ENCODE peak calls at places on chromosomes 6 and 20, in nine cellular contexts. One of them, this sample, is unnamed.

GRCh38 chr20:50040432-50041237 is 57.9 kb downstream of the SNAI1 start:
- DNase-seq in left lung: no peak
- DNase-seq in ovary: no peak
- DNase-seq in brain microvascular endothelial cell: no peak
- DNase-seq in spleen: no peak
- DNase-seq in mucosa of descending colon: no peak
- DNase-seq in left ventricle myocardium inferior: no peak
- DNase-seq in RWPE1: no peak
- DNase-seq in neural progenitor cell: peak; percentile 25
- DNase-seq in this sample: no peak

GRCh38 chr20:44079968-44080560 is 106.9 kb downstream of the JPH2 start:
- DNase-seq in left lung: no peak
- DNase-seq in ovary: no peak
- DNase-seq in brain microvascular endothelial cell: peak; percentile 43
- DNase-seq in spleen: no peak
- DNase-seq in mucosa of descending colon: no peak
- DNase-seq in left ventricle myocardium inferior: no peak
- DNase-seq in RWPE1: no peak
- DNase-seq in neural progenitor cell: no peak
- DNase-seq in this sample: no peak

GRCh38 chr6:150813993-150814359 is 51.5 kb upstream of the MTHFD1L start:
- DNase-seq in left lung: no peak
- DNase-seq in ovary: no peak
- DNase-seq in brain microvascular endothelial cell: no peak
- DNase-seq in spleen: no peak
- DNase-seq in mucosa of descending colon: no peak
- DNase-seq in left ventricle myocardium inferior: no peak
- DNase-seq in RWPE1: peak; percentile 77
- DNase-seq in neural progenitor cell: no peak
- DNase-seq in this sample: peak; percentile 76

GRCh38 chr6:126546771-126547170 is 206.9 kb downstream of the CENPW start:
- DNase-seq in left lung: no peak
- DNase-seq in ovary: no peak
- DNase-seq in brain microvascular endothelial cell: no peak
- DNase-seq in spleen: no peak
- DNase-seq in mucosa of descending colon: no peak
- DNase-seq in left ventricle myocardium inferior: no peak
- DNase-seq in RWPE1: peak; percentile 2
- DNase-seq in neural progenitor cell: no peak
- DNase-seq in this sample: no peak

GRCh38 chr6:165843568-165844113 is 180.6 kb upstream of the PDE10A start:
- DNase-seq in left lung: no peak
- DNase-seq in ovary: no peak
- DNase-seq in brain microvascular endothelial cell: no peak
- DNase-seq in spleen: no peak
- DNase-seq in mucosa of descending colon: no peak
- DNase-seq in left ventricle myocardium inferior: no peak
- DNase-seq in RWPE1: no peak
- DNase-seq in neural progenitor cell: no peak
- DNase-seq in this sample: no peak

GRCh38 chr6:163943647-163944395 is 529.3 kb downstream of the QKI start:
- DNase-seq in left lung: no peak
- DNase-seq in ovary: no peak
- DNase-seq in brain microvascular endothelial cell: peak; percentile 14
- DNase-seq in spleen: peak; percentile 60
- DNase-seq in mucosa of descending colon: no peak
- DNase-seq in left ventricle myocardium inferior: peak; percentile 42
- DNase-seq in RWPE1: no peak
- DNase-seq in neural progenitor cell: peak; percentile 98
- DNase-seq in this sample: no peak

GRCh38 chr6:27161946-27162603 is 85.4 kb upstream of the PRSS16 start:
- DNase-seq in left lung: no peak
- DNase-seq in ovary: peak; percentile 29
- DNase-seq in brain microvascular endothelial cell: peak; percentile 80
- DNase-seq in spleen: no peak
- DNase-seq in mucosa of descending colon: no peak
- DNase-seq in left ventricle myocardium inferior: no peak
- DNase-seq in RWPE1: no peak
- DNase-seq in neural progenitor cell: peak; percentile 53
- DNase-seq in this sample: peak; percentile 65

GRCh38 chr20:16027710-16028109 is 545.5 kb downstream of the KIF16B start:
- DNase-seq in left lung: no peak
- DNase-seq in ovary: no peak
- DNase-seq in brain microvascular endothelial cell: no peak
- DNase-seq in spleen: no peak
- DNase-seq in mucosa of descending colon: no peak
- DNase-seq in left ventricle myocardium inferior: no peak
- DNase-seq in RWPE1: no peak
- DNase-seq in neural progenitor cell: peak; percentile 88
- DNase-seq in this sample: no peak

GRCh38 chr20:25720285-25720684 is 23.6 kb upstream of the ZNF337 start:
- DNase-seq in left lung: peak; percentile 41
- DNase-seq in ovary: no peak
- DNase-seq in brain microvascular endothelial cell: no peak
- DNase-seq in spleen: no peak
- DNase-seq in mucosa of descending colon: no peak
- DNase-seq in left ventricle myocardium inferior: no peak
- DNase-seq in RWPE1: no peak
- DNase-seq in neural progenitor cell: no peak
- DNase-seq in this sample: no peak

GRCh38 chr20:5131502-5131901 is 4.7 kb downstream of the CDS2 start:
- DNase-seq in left lung: no peak
- DNase-seq in ovary: no peak
- DNase-seq in brain microvascular endothelial cell: no peak
- DNase-seq in spleen: no peak
- DNase-seq in mucosa of descending colon: no peak
- DNase-seq in left ventricle myocardium inferior: no peak
- DNase-seq in RWPE1: no peak
- DNase-seq in neural progenitor cell: no peak
- DNase-seq in this sample: no peak

GRCh38 chr6:8014947-8015346 is 49.2 kb downstream of the BLOC1S5 start:
- DNase-seq in left lung: no peak
- DNase-seq in ovary: no peak
- DNase-seq in brain microvascular endothelial cell: no peak
- DNase-seq in spleen: no peak
- DNase-seq in mucosa of descending colon: no peak
- DNase-seq in left ventricle myocardium inferior: no peak
- DNase-seq in RWPE1: no peak
- DNase-seq in neural progenitor cell: no peak
- DNase-seq in this sample: no peak

GRCh38 chr6:38180586-38180985 is 361.1 kb downstream of the ZFAND3 start:
- DNase-seq in left lung: no peak
- DNase-seq in ovary: peak; percentile 4
- DNase-seq in brain microvascular endothelial cell: no peak
- DNase-seq in spleen: no peak
- DNase-seq in mucosa of descending colon: no peak
- DNase-seq in left ventricle myocardium inferior: no peak
- DNase-seq in RWPE1: no peak
- DNase-seq in neural progenitor cell: no peak
- DNase-seq in this sample: no peak

GRCh38 chr6:134911532-134911931 is 38.4 kb downstream of the ALDH8A1 start:
- DNase-seq in left lung: no peak
- DNase-seq in ovary: no peak
- DNase-seq in brain microvascular endothelial cell: peak; percentile 58
- DNase-seq in spleen: no peak
- DNase-seq in mucosa of descending colon: no peak
- DNase-seq in left ventricle myocardium inferior: no peak
- DNase-seq in RWPE1: peak; percentile 75
- DNase-seq in neural progenitor cell: no peak
- DNase-seq in this sample: peak; percentile 56

GRCh38 chr6:16694789-16695188 is 66.5 kb downstream of the ATXN1 start:
- DNase-seq in left lung: no peak
- DNase-seq in ovary: no peak
- DNase-seq in brain microvascular endothelial cell: no peak
- DNase-seq in spleen: no peak
- DNase-seq in mucosa of descending colon: no peak
- DNase-seq in left ventricle myocardium inferior: no peak
- DNase-seq in RWPE1: no peak
- DNase-seq in neural progenitor cell: no peak
- DNase-seq in this sample: no peak

GRCh38 chr6:16562498-16562897 is 198.8 kb downstream of the ATXN1 start:
- DNase-seq in left lung: no peak
- DNase-seq in ovary: no peak
- DNase-seq in brain microvascular endothelial cell: peak; percentile 43
- DNase-seq in spleen: no peak
- DNase-seq in mucosa of descending colon: no peak
- DNase-seq in left ventricle myocardium inferior: no peak
- DNase-seq in RWPE1: no peak
- DNase-seq in neural progenitor cell: no peak
- DNase-seq in this sample: no peak

GRCh38 chr6:142301421-142302391 is at the start of gene ADGRG6:
- DNase-seq in left lung: peak; percentile 90
- DNase-seq in ovary: no peak
- DNase-seq in brain microvascular endothelial cell: no peak
- DNase-seq in spleen: peak; percentile 83
- DNase-seq in mucosa of descending colon: peak; percentile 76
- DNase-seq in left ventricle myocardium inferior: peak; percentile 25
- DNase-seq in RWPE1: peak; percentile 48
- DNase-seq in neural progenitor cell: peak; percentile 78
- DNase-seq in this sample: peak; percentile 66
- TF ChIP-seq CTCF in left lung: no peak
- TF ChIP-seq CTCF in ovary: no peak
- TF ChIP-seq CTCF in brain microvascular endothelial cell: no peak
- TF ChIP-seq CTCF in spleen: no peak
- TF ChIP-seq CTCF in mucosa of descending colon: no peak
- TF ChIP-seq CTCF in left ventricle myocardium inferior: no peak
- TF ChIP-seq CTCF in RWPE1: peak; percentile 25
- TF ChIP-seq CTCF in neural progenitor cell: peak; percentile 37
- TF ChIP-seq CTCF in this sample: no peak

DNA sequence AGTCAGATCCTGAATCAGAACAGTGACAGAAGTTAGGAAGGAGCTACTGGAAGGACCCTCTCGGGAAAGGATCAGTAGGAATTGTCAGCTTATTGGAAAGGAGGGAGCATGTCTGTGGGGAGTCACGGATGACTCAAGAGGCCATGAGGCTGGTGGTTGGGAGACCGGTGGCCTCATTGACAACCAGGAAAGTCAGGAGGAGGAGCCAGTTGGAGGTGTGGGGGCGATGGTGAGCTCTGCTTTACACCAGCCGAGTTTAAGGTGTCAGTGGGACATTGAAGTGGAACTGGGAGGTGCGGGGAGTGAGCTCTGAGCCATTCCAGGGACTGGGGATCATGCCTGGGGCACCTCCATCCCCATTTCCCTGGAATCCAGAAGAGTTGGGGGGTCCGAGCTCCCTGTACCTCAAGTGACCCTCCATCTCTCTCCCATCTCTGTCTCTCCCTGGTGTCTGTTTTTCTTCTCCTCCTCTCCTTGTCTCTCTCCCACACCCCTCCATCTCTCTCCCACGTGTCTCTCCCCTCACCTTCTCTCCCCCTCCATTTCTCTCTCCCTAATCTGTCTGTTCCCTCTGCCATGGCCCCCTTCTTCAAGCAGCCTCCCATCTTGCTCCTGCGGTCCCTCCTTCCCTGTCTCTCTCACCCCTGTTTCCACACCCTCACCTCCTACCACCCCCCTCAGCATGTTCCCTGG is 14.3 kb upstream of the ZBTB9 start:
- DNase-seq in left lung: no peak
- DNase-seq in ovary: no peak
- DNase-seq in brain microvascular endothelial cell: no peak
- DNase-seq in spleen: no peak
- DNase-seq in mucosa of descending colon: no peak
- DNase-seq in left ventricle myocardium inferior: no peak
- DNase-seq in RWPE1: no peak
- DNase-seq in neural progenitor cell: no peak
- DNase-seq in this sample: no peak
- TF ChIP-seq CTCF in left lung: no peak
- TF ChIP-seq CTCF in ovary: no peak
- TF ChIP-seq CTCF in brain microvascular endothelial cell: no peak
- TF ChIP-seq CTCF in spleen: no peak
- TF ChIP-seq CTCF in mucosa of descending colon: no peak
- TF ChIP-seq CTCF in left ventricle myocardium inferior: no peak
- TF ChIP-seq CTCF in RWPE1: no peak
- TF ChIP-seq CTCF in neural progenitor cell: no peak
- TF ChIP-seq CTCF in this sample: no peak

GRCh38 chr20:13718161-13718560 is 66.6 kb downstream of the ESF1 start:
- DNase-seq in left lung: no peak
- DNase-seq in ovary: no peak
- DNase-seq in brain microvascular endothelial cell: no peak
- DNase-seq in spleen: no peak
- DNase-seq in mucosa of descending colon: no peak
- DNase-seq in left ventricle myocardium inferior: no peak
- DNase-seq in RWPE1: no peak
- DNase-seq in neural progenitor cell: no peak
- DNase-seq in this sample: no peak
- TF ChIP-seq CTCF in left lung: no peak
- TF ChIP-seq CTCF in ovary: no peak
- TF ChIP-seq CTCF in brain microvascular endothelial cell: no peak
- TF ChIP-seq CTCF in spleen: no peak
- TF ChIP-seq CTCF in mucosa of descending colon: no peak
- TF ChIP-seq CTCF in left ventricle myocardium inferior: no peak
- TF ChIP-seq CTCF in RWPE1: no peak
- TF ChIP-seq CTCF in neural progenitor cell: no peak
- TF ChIP-seq CTCF in this sample: no peak

GRCh38 chr6:116393430-116393829 is 22.7 kb downstream of the DSE start:
- DNase-seq in left lung: no peak
- DNase-seq in ovary: no peak
- DNase-seq in brain microvascular endothelial cell: no peak
- DNase-seq in spleen: no peak
- DNase-seq in mucosa of descending colon: no peak
- DNase-seq in left ventricle myocardium inferior: no peak
- DNase-seq in RWPE1: no peak
- DNase-seq in neural progenitor cell: no peak
- DNase-seq in this sample: peak; percentile 23
- TF ChIP-seq CTCF in left lung: no peak
- TF ChIP-seq CTCF in ovary: no peak
- TF ChIP-seq CTCF in brain microvascular endothelial cell: peak; percentile 37
- TF ChIP-seq CTCF in spleen: no peak
- TF ChIP-seq CTCF in mucosa of descending colon: no peak
- TF ChIP-seq CTCF in left ventricle myocardium inferior: no peak
- TF ChIP-seq CTCF in RWPE1: no peak
- TF ChIP-seq CTCF in neural progenitor cell: no peak
- TF ChIP-seq CTCF in this sample: peak; percentile 5

DNA sequence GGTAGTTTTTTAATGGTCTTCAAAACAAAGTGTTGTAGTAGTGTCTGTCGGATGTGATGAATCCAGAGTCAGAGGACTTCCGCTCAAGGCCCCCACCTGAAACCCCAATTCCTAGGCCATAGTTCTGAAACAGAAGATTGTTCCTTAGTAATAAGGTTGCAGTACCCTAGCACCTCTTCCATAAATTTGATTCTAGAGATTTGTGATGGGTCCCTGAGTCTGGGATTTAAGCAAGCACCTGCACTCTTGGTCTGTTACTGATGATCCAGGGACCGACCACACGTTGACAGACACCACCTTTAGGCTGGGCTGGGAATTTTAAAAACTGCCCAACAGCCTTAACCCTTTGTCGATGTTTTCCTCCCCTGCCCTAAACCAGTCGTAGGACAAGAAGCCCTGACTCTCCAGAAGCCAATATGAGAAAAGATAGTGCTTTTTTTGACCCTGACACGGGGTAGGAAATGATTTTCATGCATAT is 1.2 kb downstream of the KCTD20 start:
- DNase-seq in left lung: no peak
- DNase-seq in ovary: no peak
- DNase-seq in brain microvascular endothelial cell: no peak
- DNase-seq in spleen: no peak
- DNase-seq in mucosa of descending colon: no peak
- DNase-seq in left ventricle myocardium inferior: no peak
- DNase-seq in RWPE1: peak; percentile 48
- DNase-seq in neural progenitor cell: peak; percentile 48
- DNase-seq in this sample: peak; percentile 55
- TF ChIP-seq CTCF in left lung: no peak
- TF ChIP-seq CTCF in ovary: no peak
- TF ChIP-seq CTCF in brain microvascular endothelial cell: peak; percentile 50
- TF ChIP-seq CTCF in spleen: no peak
- TF ChIP-seq CTCF in mucosa of descending colon: no peak
- TF ChIP-seq CTCF in left ventricle myocardium inferior: no peak
- TF ChIP-seq CTCF in RWPE1: peak; percentile 15
- TF ChIP-seq CTCF in neural progenitor cell: peak; percentile 50
- TF ChIP-seq CTCF in this sample: peak; percentile 8

This sample was measured in MCF 10A.